ENCODE peak calls at places on chromosomes 11 and 22, in eight cellular contexts. U, L, I, F, W, A, H and J are unnamed samples.

GRCh38 chr22:28029201-28029948 is 110.3 kb upstream of the PITPNB start:
- DNase-seq in U (no peak), L (no peak), I (no peak), F (peak; percentile 35), W (no peak), A (peak; percentile 98), H (peak; percentile 67), J (no peak)

GRCh38 chr11:12182650-12183511 is 72.5 kb downstream of the MICAL2 start:
- DNase-seq in U (no peak), L (no peak), I (no peak), F (peak; percentile 89), W (no peak), A (peak; percentile 83), H (peak; percentile 99), J (no peak)

GRCh38 chr11:10351768-10352641 is 47.1 kb downstream of the ADM start:
- DNase-seq in U (no peak), L (no peak), I (no peak), F (peak; percentile 59), W (no peak), A (peak; percentile 94), H (peak; percentile 97), J (no peak)

GRCh38 chr11:5550440-5551095 is 2.2 kb upstream of the OR52H1 start:
- DNase-seq in U (no peak), L (no peak), I (no peak), F (peak; percentile 21), W (no peak), A (no peak), H (peak; percentile 83), J (peak; percentile 21)

GRCh38 chr22:50170453-50171318 is at the start of gene PANX2:
- DNase-seq in U (no peak), L (no peak), I (no peak), F (no peak), W (no peak), A (peak; percentile 48), H (no peak), J (no peak)

GRCh38 chr22:26887456-26887855 is 230.1 kb downstream of the MIAT start:
- DNase-seq in U (no peak), L (no peak), I (no peak), F (peak; percentile 47), W (no peak), A (no peak), H (peak; percentile 78), J (no peak)

GRCh38 chr22:33438273-33438672 is 380.1 kb upstream of the SYN3 start:
- DNase-seq in U (no peak), L (no peak), I (no peak), F (peak; percentile 85), W (no peak), A (no peak), H (peak; percentile 94), J (no peak)

GRCh38 chr22:50467341-50467740 is 7.5 kb downstream of the SBF1 start:
- DNase-seq in U (no peak), L (no peak), I (no peak), F (no peak), W (no peak), A (no peak), H (no peak), J (no peak)

GRCh38 chr11:66815646-66816045 is 27.6 kb upstream of the RCE1 start:
- DNase-seq in U (no peak), L (no peak), I (no peak), F (no peak), W (no peak), A (peak; percentile 48), H (peak; percentile 22), J (no peak)

GRCh38 chr11:126719740-126720139 is 280.8 kb downstream of the KIRREL3 start:
- DNase-seq in U (no peak), L (no peak), I (no peak), F (no peak), W (no peak), A (no peak), H (no peak), J (no peak)

GRCh38 chr11:8242480-8243280 is 21.0 kb downstream of the LMO1 start:
- DNase-seq in U (no peak), L (no peak), I (no peak), F (no peak), W (no peak), A (no peak), H (no peak), J (no peak)

GRCh38 chr22:31346255-31346732 is at the start of gene PATZ1:
- DNase-seq in U (peak; percentile 87), L (peak; percentile 70), I (peak; percentile 73), F (peak; percentile 88), W (peak; percentile 78), A (peak; percentile 82), H (peak; percentile 67), J (peak; percentile 93)

GRCh38 chr11:13324709-13325108 is 47.1 kb downstream of the BMAL1 start:
- DNase-seq in U (no peak), L (no peak), I (no peak), F (no peak), W (peak; percentile 27), A (no peak), H (no peak), J (no peak)

GRCh38 chr22:42261266-42261665 is 9.2 kb downstream of the TCF20 start:
- DNase-seq in U (no peak), L (no peak), I (no peak), F (no peak), W (no peak), A (no peak), H (peak; percentile 66), J (no peak)

GRCh38 chr11:36447514-36447913 is 62.6 kb downstream of the TRAF6 start:
- DNase-seq in U (no peak), L (no peak), I (no peak), F (no peak), W (no peak), A (no peak), H (no peak), J (no peak)

GRCh38 chr11:67266424-67267187 is at the start of gene GRK2:
- DNase-seq in U (peak; percentile 43), L (no peak), I (no peak), F (peak; percentile 60), W (no peak), A (peak; percentile 52), H (peak; percentile 41), J (peak; percentile 80)

GRCh38 chr11:106585061-106585460 is 433.2 kb downstream of the GUCY1A2 start:
- DNase-seq in U (no peak), L (no peak), I (no peak), F (peak; percentile 6), W (no peak), A (peak; percentile 0), H (peak; percentile 65), J (no peak)

GRCh38 chr11:26028294-26028954 is 303.5 kb upstream of the ANO3 start:
- DNase-seq in U (no peak), L (no peak), I (no peak), F (peak; percentile 12), W (no peak), A (no peak), H (peak; percentile 69), J (no peak)

GRCh38 chr22:42978453-42979103 is 36.4 kb downstream of the PACSIN2 start:
- DNase-seq in U (no peak), L (no peak), I (no peak), F (no peak), W (peak; percentile 15), A (no peak), H (peak; percentile 85), J (no peak)

GRCh38 chr11:5367461-5368074 is 16.0 kb upstream of the OR51M1 start:
- DNase-seq in U (no peak), L (no peak), I (no peak), F (no peak), W (no peak), A (peak; percentile 52), H (peak; percentile 91), J (no peak)

GRCh38 chr11:15770798-15771414 is 585.4 kb downstream of the SOX6 start:
- DNase-seq in U (no peak), L (no peak), I (no peak), F (peak; percentile 36), W (no peak), A (peak; percentile 39), H (peak; percentile 58), J (peak; percentile 26)